ENCODE peak calls at places on chromosomes 4 and X, in four cellular contexts. I, E, V and J are unnamed samples.
A peak's percentile ranks its signal among the peaks of the same experiment; 100 is the strongest.

GRCh38 chrX:16171039-16171438 is 3.8 kb downstream of the MAGEB17 start:
- DNase-seq in I (no peak), E (no peak), V (no peak), J (no peak)

GRCh38 chrX:136347706-136348105 is 46.9 kb downstream of the ADGRG4 start:
- DNase-seq in E (no peak), I (no peak), V (no peak), J (no peak)

GRCh38 chrX:71632923-71633657 is 14.8 kb upstream of the CXCR3 start:
- DNase-seq in V (no peak), E (peak; percentile 59), I (no peak), J (no peak)

GRCh38 chr4:151527699-151528098 is 118.7 kb downstream of the FHIP1A start:
- DNase-seq in V (no peak), I (no peak), E (no peak), J (no peak)

GRCh38 chr4:38752393-38752961 is 30.3 kb downstream of the TLR10 start:
- DNase-seq in V (peak; percentile 68), E (no peak), I (no peak), J (no peak)

GRCh38 chr4:172573899-172574298 is 594.7 kb upstream of the GALNT7 start:
- DNase-seq in I (no peak), V (peak; percentile 49), E (no peak), J (no peak)

GRCh38 chr4:112519689-112520597 is 4.0 kb upstream of the NEUROG2 start:
- DNase-seq in V (no peak), E (peak; percentile 48), I (no peak), J (no peak)

GRCh38 chr4:39498724-39499014 is 28.6 kb downstream of the UGDH start:
- DNase-seq in E (no peak), V (no peak), I (no peak), J (no peak)

GRCh38 chr4:119286377-119287002 is 35.4 kb downstream of the FABP2 start:
- DNase-seq in E (no peak), V (peak; percentile 63), I (peak; percentile 41), J (no peak)

GRCh38 chr4:118858779-118859178 is 22.9 kb upstream of the SEC24D start:
- DNase-seq in I (no peak), V (no peak), E (no peak), J (no peak)

GRCh38 chr4:169254546-169254983 is 16.2 kb downstream of the SH3RF1 start:
- DNase-seq in I (peak; percentile 52), V (no peak), E (no peak), J (no peak)

GRCh38 chr4:85474818-85475630 is at the start of gene ARHGAP24:
- DNase-seq in E (peak; percentile 95), V (peak; percentile 92), I (peak; percentile 87), J (peak; percentile 54)

GRCh38 chr4:108118505-108118904 is 50.2 kb downstream of the LEF1 start:
- DNase-seq in I (no peak), E (no peak), V (no peak), J (no peak)

GRCh38 chr4:147793569-147793968 is 61.7 kb downstream of the ARHGAP10 start:
- DNase-seq in E (no peak), I (no peak), V (no peak), J (no peak)

GRCh38 chr4:147793973-147794690 is 62.2 kb downstream of the ARHGAP10 start:
- DNase-seq in I (no peak), E (no peak), V (no peak), J (no peak)

GRCh38 chr4:147791870-147792269 is 60.0 kb downstream of the ARHGAP10 start:
- DNase-seq in V (no peak), I (no peak), E (no peak), J (no peak)

GRCh38 chr4:147791341-147791740 is 59.5 kb downstream of the ARHGAP10 start:
- DNase-seq in V (no peak), E (no peak), I (no peak), J (no peak)

DNA sequence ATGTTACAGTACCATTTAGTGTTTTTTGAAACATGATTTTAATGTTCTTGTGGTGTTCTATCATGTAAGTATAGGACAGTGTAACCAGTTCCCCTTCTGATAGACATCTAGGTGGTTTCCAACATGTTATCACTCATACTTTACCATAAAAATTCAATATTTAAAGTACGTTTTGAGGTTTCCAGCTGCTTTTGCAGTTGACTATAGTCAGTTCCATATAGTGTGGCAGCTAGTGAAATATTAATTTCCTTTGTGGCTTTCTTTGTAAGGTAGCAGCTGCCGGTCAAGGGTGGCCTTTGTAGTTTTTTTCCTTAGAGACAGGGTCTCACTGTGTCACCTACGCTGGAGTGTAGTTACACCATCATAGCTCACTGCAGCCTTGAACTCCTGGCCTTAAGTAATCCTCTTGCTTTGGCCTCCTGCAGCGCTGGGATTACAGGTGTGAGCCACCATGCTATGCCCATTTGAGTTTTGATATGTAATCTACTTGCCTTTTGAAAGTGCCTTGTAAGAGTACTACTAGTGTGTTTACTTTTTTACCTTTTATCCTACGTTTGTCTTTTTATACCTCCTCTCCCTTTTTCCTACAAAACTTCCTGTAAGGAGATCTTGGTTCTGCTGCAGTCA is 63.0 kb downstream of the ARHGAP10 start:
- DNase-seq in I (no peak), V (no peak), E (no peak), J (no peak)
- H3K4me3 ChIP-seq in I (no peak overlapping the region), V (no peak overlapping the region), E (no peak overlapping the region), J (no peak overlapping the region)

GRCh38 chr4:186809070-186809469 is 85.4 kb upstream of the FAT1 start:
- DNase-seq in E (no peak), I (no peak), V (no peak), J (no peak)
- H3K4me3 ChIP-seq in E (no peak overlapping the region), I (no peak overlapping the region), V (no peak overlapping the region), J (no peak overlapping the region)

DNA sequence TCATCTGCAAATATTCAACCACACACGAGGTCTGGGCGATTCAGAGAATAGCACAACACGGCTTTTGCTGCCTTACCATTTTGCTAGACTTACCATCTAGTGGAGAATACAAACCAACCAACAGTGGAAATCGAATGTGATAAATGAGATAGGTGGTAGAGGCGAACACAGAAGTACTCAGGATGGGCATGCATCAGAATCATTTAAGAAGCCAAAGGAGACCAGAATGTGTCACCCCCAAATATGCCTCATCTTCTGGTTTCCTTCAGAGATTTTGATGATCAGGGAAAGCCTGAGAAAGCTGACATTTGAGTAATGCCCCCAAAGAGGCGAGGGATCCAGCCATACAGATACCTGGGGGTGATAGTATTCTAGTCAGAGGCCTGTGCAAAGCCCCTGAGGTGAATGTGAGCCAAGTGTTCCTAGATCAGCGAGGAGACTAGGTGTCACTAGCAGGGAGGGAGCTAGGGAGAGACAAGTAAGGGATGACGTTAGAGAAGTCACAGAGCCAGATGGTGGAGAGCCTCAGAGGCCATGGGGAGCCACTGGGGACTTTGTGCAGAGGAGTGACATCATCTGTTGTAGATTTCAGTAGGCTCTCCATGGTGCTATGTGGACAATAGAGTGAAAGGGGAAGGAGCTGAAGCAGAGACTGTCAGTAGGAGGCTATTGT is 1.7 kb downstream of the MTMR1 start:
- DNase-seq in I (no peak), V (peak; percentile 71), E (no peak), J (no peak)
- H3K4me3 ChIP-seq in I (no peak overlapping the region), V (no peak overlapping the region), E (no peak overlapping the region), J (peak overlapping the region; percentile 58)

GRCh38 chr4:58515206-58515605 is 1405.0 kb upstream of the IGFBP7 start:
- DNase-seq in E (no peak), I (no peak), V (no peak), J (no peak)
- H3K4me3 ChIP-seq in E (no peak overlapping the region), I (no peak overlapping the region), V (no peak overlapping the region), J (no peak overlapping the region)

DNA sequence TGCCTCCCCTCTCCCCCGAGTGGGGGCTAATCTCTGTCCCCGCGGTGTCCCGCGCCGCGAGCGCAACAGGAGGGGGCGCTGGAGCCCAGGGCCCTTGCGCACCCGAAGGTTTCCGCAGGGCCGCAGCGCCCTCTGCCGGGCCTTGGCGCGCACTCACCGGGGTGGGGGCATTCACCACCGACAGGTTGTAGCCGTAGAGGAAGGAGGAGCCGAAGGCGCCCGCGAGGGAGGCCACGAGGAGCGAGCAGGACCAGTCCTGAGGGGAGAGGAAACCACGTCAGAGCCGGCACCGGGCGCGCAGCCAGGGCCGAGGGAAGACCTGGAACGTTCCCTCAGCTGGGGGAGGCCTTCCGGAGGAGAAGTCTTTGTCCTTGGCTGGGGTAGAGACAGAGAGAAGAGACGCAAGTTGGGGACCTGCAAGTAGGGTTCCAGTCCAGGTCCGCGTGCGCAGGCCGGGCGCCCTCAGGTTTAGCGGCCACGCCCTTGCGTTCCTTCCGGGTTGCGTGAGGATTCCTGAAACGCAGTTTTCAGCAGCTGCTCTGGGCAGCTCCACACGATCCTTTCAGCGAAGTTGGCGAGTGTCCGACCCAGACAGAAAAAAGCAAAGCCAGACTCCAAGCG is 2.4 kb downstream of the SLC2A9 start:
- DNase-seq in V (peak; percentile 97), I (peak; percentile 90), E (peak; percentile 99), J (peak; percentile 95)
- H3K4me3 ChIP-seq in V (peak overlapping the region; percentile 67), I (peak overlapping the region; percentile 50), E (no peak overlapping the region), J (peak overlapping the region; percentile 50)

GRCh38 chrX:137432609-137433008 is 133.3 kb upstream of the ZIC3 start:
- DNase-seq in E (no peak), I (no peak), V (peak; percentile 40), J (no peak)
- H3K4me3 ChIP-seq in E (no peak overlapping the region), I (no peak overlapping the region), V (no peak overlapping the region), J (no peak overlapping the region)

DNA sequence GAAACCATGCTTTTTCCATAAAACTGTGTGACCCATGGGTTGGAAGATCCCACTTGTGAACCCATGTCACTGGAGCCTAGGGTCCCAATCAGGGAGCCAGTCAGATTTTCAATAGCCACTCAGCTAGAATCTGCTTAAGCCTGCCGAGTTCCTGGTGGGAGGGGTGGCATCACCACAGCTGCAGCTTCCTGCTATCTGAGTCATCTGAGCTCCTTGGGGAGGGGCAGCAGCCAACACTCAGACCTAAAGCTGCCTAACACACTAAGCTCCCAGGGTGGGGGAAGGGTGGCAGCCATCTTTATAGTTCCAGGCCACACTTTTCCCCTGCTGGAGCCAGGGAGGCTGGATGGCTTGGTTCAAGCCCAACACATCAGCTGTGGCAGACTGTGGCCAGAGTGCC is 350.1 kb downstream of the C4orf33 start:
- DNase-seq in E (no peak), I (no peak), V (no peak), J (no peak)
- H3K4me3 ChIP-seq in E (no peak overlapping the region), I (no peak overlapping the region), V (no peak overlapping the region), J (no peak overlapping the region)

DNA sequence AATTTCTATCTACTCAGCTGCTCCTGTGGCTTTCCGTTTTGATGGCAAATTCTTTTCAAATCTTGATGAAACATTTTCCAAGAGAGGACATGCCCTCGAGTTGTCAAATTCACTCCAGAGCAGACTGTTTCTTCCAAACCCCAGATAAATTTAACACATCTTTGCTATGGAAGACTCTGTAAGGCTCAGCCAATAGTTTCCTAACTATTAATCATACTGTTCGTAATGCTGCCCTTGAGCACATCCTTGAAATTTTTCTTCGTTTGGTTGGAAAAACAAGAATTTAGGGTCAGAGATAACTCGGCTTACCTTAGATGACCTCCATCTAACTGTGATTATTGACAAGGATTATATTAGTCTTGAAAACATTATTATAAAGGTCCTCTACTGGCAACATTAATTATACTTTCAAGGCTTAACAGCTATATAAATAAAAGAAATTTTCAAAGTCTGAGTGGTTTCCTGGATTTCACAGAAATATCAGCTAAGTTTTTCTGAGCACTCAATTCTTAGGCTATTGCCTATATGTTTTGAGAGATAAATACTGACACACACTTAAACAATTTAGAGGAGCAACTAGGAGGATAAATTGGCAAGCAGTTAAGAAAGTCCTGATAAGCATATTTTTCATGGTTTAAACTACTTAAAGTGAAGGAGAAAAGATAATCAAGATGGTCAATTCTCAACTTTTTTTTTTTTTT is 2.5 kb upstream of the MGARP start:
- DNase-seq in I (no peak), V (no peak), E (no peak), J (no peak)
- H3K4me3 ChIP-seq in I (no peak overlapping the region), V (no peak overlapping the region), E (no peak overlapping the region), J (no peak overlapping the region)